ENCODE peak calls at places on chromosome 2, in nine cellular contexts. One of them, this sample, is unnamed.

GRCh38 chr2:221334466-221334865 is 237.6 kb downstream of the EPHA4 start:
- DNase-seq in cardiac muscle cell: no peak
- DNase-seq in AG04449: no peak
- DNase-seq in NCI-H1436: no peak
- DNase-seq in CD8-positive, alpha-beta memory T cell: no peak
- DNase-seq in GM19239: no peak
- DNase-seq in posterior cingulate gyrus: no peak
- DNase-seq in stimulated activated naive CD8-positive, alpha-beta T cell treated with anti-CD3 and anti-CD28 coated beads, Interleukin-15, Interleukin-2, amounts not matched to agents 100 U/mL and 50 U/mL, for 24 hours: no peak
- DNase-seq in H54: no peak
- DNase-seq in this sample: no peak

GRCh38 chr2:126752876-126753275 is 96.9 kb downstream of the GYPC start:
- DNase-seq in GM19239: no peak
- DNase-seq in NCI-H1436: no peak
- DNase-seq in stimulated activated naive CD8-positive, alpha-beta T cell treated with anti-CD3 and anti-CD28 coated beads, Interleukin-15, Interleukin-2, amounts not matched to agents 100 U/mL and 50 U/mL, for 24 hours: no peak
- DNase-seq in posterior cingulate gyrus: no peak
- DNase-seq in cardiac muscle cell: no peak
- DNase-seq in H54: no peak
- DNase-seq in AG04449: no peak
- DNase-seq in CD8-positive, alpha-beta memory T cell: no peak
- DNase-seq in this sample: no peak

GRCh38 chr2:231600619-231601355 is 8.1 kb downstream of the TEX44 start:
- DNase-seq in GM19239: no peak
- DNase-seq in stimulated activated naive CD8-positive, alpha-beta T cell treated with anti-CD3 and anti-CD28 coated beads, Interleukin-15, Interleukin-2, amounts not matched to agents 100 U/mL and 50 U/mL, for 24 hours: no peak
- DNase-seq in NCI-H1436: no peak
- DNase-seq in CD8-positive, alpha-beta memory T cell: no peak
- DNase-seq in cardiac muscle cell: no peak
- DNase-seq in H54: no peak
- DNase-seq in AG04449: no peak
- DNase-seq in posterior cingulate gyrus: peak
- DNase-seq in this sample: no peak

GRCh38 chr2:10317646-10318045 is 14.9 kb downstream of the HPCAL1 start:
- DNase-seq in NCI-H1436: no peak
- DNase-seq in GM19239: no peak
- DNase-seq in AG04449: no peak
- DNase-seq in CD8-positive, alpha-beta memory T cell: no peak
- DNase-seq in cardiac muscle cell: no peak
- DNase-seq in posterior cingulate gyrus: no peak
- DNase-seq in H54: no peak
- DNase-seq in stimulated activated naive CD8-positive, alpha-beta T cell treated with anti-CD3 and anti-CD28 coated beads, Interleukin-15, Interleukin-2, amounts not matched to agents 100 U/mL and 50 U/mL, for 24 hours: no peak
- DNase-seq in this sample: no peak

GRCh38 chr2:127569274-127570065 is 34.0 kb downstream of the MYO7B start:
- DNase-seq in CD8-positive, alpha-beta memory T cell: no peak
- DNase-seq in AG04449: no peak
- DNase-seq in NCI-H1436: no peak
- DNase-seq in H54: peak
- DNase-seq in GM19239: no peak
- DNase-seq in posterior cingulate gyrus: no peak
- DNase-seq in cardiac muscle cell: no peak
- DNase-seq in stimulated activated naive CD8-positive, alpha-beta T cell treated with anti-CD3 and anti-CD28 coated beads, Interleukin-15, Interleukin-2, amounts not matched to agents 100 U/mL and 50 U/mL, for 24 hours: no peak
- DNase-seq in this sample: peak

GRCh38 chr2:121648611-121649401 is 456 bp downstream of the CLASP1 start:
- DNase-seq in posterior cingulate gyrus: peak
- DNase-seq in H54: peak
- DNase-seq in NCI-H1436: no peak
- DNase-seq in stimulated activated naive CD8-positive, alpha-beta T cell treated with anti-CD3 and anti-CD28 coated beads, Interleukin-15, Interleukin-2, amounts not matched to agents 100 U/mL and 50 U/mL, for 24 hours: peak
- DNase-seq in GM19239: no peak
- DNase-seq in cardiac muscle cell: peak
- DNase-seq in AG04449: no peak
- DNase-seq in CD8-positive, alpha-beta memory T cell: peak
- DNase-seq in this sample: peak

GRCh38 chr2:209334188-209335017 is 89.4 kb upstream of the MAP2 start:
- DNase-seq in cardiac muscle cell: peak
- DNase-seq in H54: peak
- DNase-seq in stimulated activated naive CD8-positive, alpha-beta T cell treated with anti-CD3 and anti-CD28 coated beads, Interleukin-15, Interleukin-2, amounts not matched to agents 100 U/mL and 50 U/mL, for 24 hours: peak
- DNase-seq in posterior cingulate gyrus: peak
- DNase-seq in CD8-positive, alpha-beta memory T cell: no peak
- DNase-seq in GM19239: peak
- DNase-seq in AG04449: no peak
- DNase-seq in NCI-H1436: peak
- DNase-seq in this sample: peak

GRCh38 chr2:148817210-148817708 is 57.8 kb upstream of the KIF5C start:
- DNase-seq in posterior cingulate gyrus: peak
- DNase-seq in AG04449: no peak
- DNase-seq in H54: no peak
- DNase-seq in stimulated activated naive CD8-positive, alpha-beta T cell treated with anti-CD3 and anti-CD28 coated beads, Interleukin-15, Interleukin-2, amounts not matched to agents 100 U/mL and 50 U/mL, for 24 hours: no peak
- DNase-seq in CD8-positive, alpha-beta memory T cell: no peak
- DNase-seq in GM19239: no peak
- DNase-seq in NCI-H1436: peak
- DNase-seq in cardiac muscle cell: peak
- DNase-seq in this sample: no peak

GRCh38 chr2:119389615-119390306 is 23.0 kb downstream of the DBI start:
- DNase-seq in NCI-H1436: no peak
- DNase-seq in stimulated activated naive CD8-positive, alpha-beta T cell treated with anti-CD3 and anti-CD28 coated beads, Interleukin-15, Interleukin-2, amounts not matched to agents 100 U/mL and 50 U/mL, for 24 hours: no peak
- DNase-seq in H54: no peak
- DNase-seq in CD8-positive, alpha-beta memory T cell: no peak
- DNase-seq in GM19239: no peak
- DNase-seq in posterior cingulate gyrus: no peak
- DNase-seq in cardiac muscle cell: no peak
- DNase-seq in AG04449: no peak
- DNase-seq in this sample: peak

GRCh38 chr2:20635698-20636584 is 15.0 kb downstream of the HS1BP3 start:
- DNase-seq in GM19239: peak
- DNase-seq in AG04449: no peak
- DNase-seq in NCI-H1436: peak
- DNase-seq in stimulated activated naive CD8-positive, alpha-beta T cell treated with anti-CD3 and anti-CD28 coated beads, Interleukin-15, Interleukin-2, amounts not matched to agents 100 U/mL and 50 U/mL, for 24 hours: peak
- DNase-seq in posterior cingulate gyrus: peak
- DNase-seq in CD8-positive, alpha-beta memory T cell: peak
- DNase-seq in cardiac muscle cell: peak
- DNase-seq in H54: peak
- DNase-seq in this sample: peak

GRCh38 chr2:189933911-189934399 is 128.6 kb downstream of the MSTN start:
- DNase-seq in H54: peak
- DNase-seq in stimulated activated naive CD8-positive, alpha-beta T cell treated with anti-CD3 and anti-CD28 coated beads, Interleukin-15, Interleukin-2, amounts not matched to agents 100 U/mL and 50 U/mL, for 24 hours: no peak
- DNase-seq in CD8-positive, alpha-beta memory T cell: no peak
- DNase-seq in GM19239: no peak
- DNase-seq in AG04449: peak
- DNase-seq in NCI-H1436: no peak
- DNase-seq in cardiac muscle cell: no peak
- DNase-seq in posterior cingulate gyrus: no peak
- DNase-seq in this sample: peak

GRCh38 chr2:64861338-64862000 is 127.7 kb upstream of the SLC1A4 start:
- DNase-seq in NCI-H1436: no peak
- DNase-seq in cardiac muscle cell: no peak
- DNase-seq in posterior cingulate gyrus: no peak
- DNase-seq in H54: no peak
- DNase-seq in AG04449: no peak
- DNase-seq in stimulated activated naive CD8-positive, alpha-beta T cell treated with anti-CD3 and anti-CD28 coated beads, Interleukin-15, Interleukin-2, amounts not matched to agents 100 U/mL and 50 U/mL, for 24 hours: no peak
- DNase-seq in CD8-positive, alpha-beta memory T cell: no peak
- DNase-seq in GM19239: no peak
- DNase-seq in this sample: no peak

GRCh38 chr2:46335404-46335965 is 38.3 kb downstream of the EPAS1 start:
- DNase-seq in GM19239: no peak
- DNase-seq in NCI-H1436: no peak
- DNase-seq in stimulated activated naive CD8-positive, alpha-beta T cell treated with anti-CD3 and anti-CD28 coated beads, Interleukin-15, Interleukin-2, amounts not matched to agents 100 U/mL and 50 U/mL, for 24 hours: no peak
- DNase-seq in H54: no peak
- DNase-seq in cardiac muscle cell: peak
- DNase-seq in CD8-positive, alpha-beta memory T cell: no peak
- DNase-seq in AG04449: peak
- DNase-seq in posterior cingulate gyrus: peak
- DNase-seq in this sample: no peak

GRCh38 chr2:96580771-96581170 is 44.2 kb downstream of the ARID5A start:
- DNase-seq in NCI-H1436: no peak
- DNase-seq in cardiac muscle cell: peak
- DNase-seq in stimulated activated naive CD8-positive, alpha-beta T cell treated with anti-CD3 and anti-CD28 coated beads, Interleukin-15, Interleukin-2, amounts not matched to agents 100 U/mL and 50 U/mL, for 24 hours: no peak
- DNase-seq in GM19239: no peak
- DNase-seq in AG04449: no peak
- DNase-seq in CD8-positive, alpha-beta memory T cell: no peak
- DNase-seq in H54: no peak
- DNase-seq in posterior cingulate gyrus: no peak
- DNase-seq in this sample: no peak

GRCh38 chr2:236047886-236048540 is 120.2 kb downstream of the GBX2 start:
- DNase-seq in H54: no peak
- DNase-seq in GM19239: no peak
- DNase-seq in CD8-positive, alpha-beta memory T cell: no peak
- DNase-seq in NCI-H1436: no peak
- DNase-seq in posterior cingulate gyrus: no peak
- DNase-seq in AG04449: no peak
- DNase-seq in cardiac muscle cell: no peak
- DNase-seq in stimulated activated naive CD8-positive, alpha-beta T cell treated with anti-CD3 and anti-CD28 coated beads, Interleukin-15, Interleukin-2, amounts not matched to agents 100 U/mL and 50 U/mL, for 24 hours: no peak
- DNase-seq in this sample: no peak

GRCh38 chr2:193973781-193974180 is 1683.2 kb upstream of the SLC39A10 start:
- DNase-seq in AG04449: no peak
- DNase-seq in CD8-positive, alpha-beta memory T cell: no peak
- DNase-seq in cardiac muscle cell: no peak
- DNase-seq in stimulated activated naive CD8-positive, alpha-beta T cell treated with anti-CD3 and anti-CD28 coated beads, Interleukin-15, Interleukin-2, amounts not matched to agents 100 U/mL and 50 U/mL, for 24 hours: no peak
- DNase-seq in H54: no peak
- DNase-seq in NCI-H1436: no peak
- DNase-seq in GM19239: no peak
- DNase-seq in posterior cingulate gyrus: no peak
- DNase-seq in this sample: no peak

GRCh38 chr2:106695919-106696318 is 190.0 kb downstream of the ST6GAL2 start:
- DNase-seq in H54: no peak
- DNase-seq in GM19239: no peak
- DNase-seq in AG04449: no peak
- DNase-seq in cardiac muscle cell: no peak
- DNase-seq in stimulated activated naive CD8-positive, alpha-beta T cell treated with anti-CD3 and anti-CD28 coated beads, Interleukin-15, Interleukin-2, amounts not matched to agents 100 U/mL and 50 U/mL, for 24 hours: no peak
- DNase-seq in CD8-positive, alpha-beta memory T cell: no peak
- DNase-seq in NCI-H1436: no peak
- DNase-seq in posterior cingulate gyrus: no peak
- DNase-seq in this sample: no peak

GRCh38 chr2:145341536-145341935 is 821.6 kb upstream of the ZEB2 start:
- DNase-seq in NCI-H1436: no peak
- DNase-seq in AG04449: no peak
- DNase-seq in H54: no peak
- DNase-seq in posterior cingulate gyrus: no peak
- DNase-seq in stimulated activated naive CD8-positive, alpha-beta T cell treated with anti-CD3 and anti-CD28 coated beads, Interleukin-15, Interleukin-2, amounts not matched to agents 100 U/mL and 50 U/mL, for 24 hours: no peak
- DNase-seq in cardiac muscle cell: no peak
- DNase-seq in CD8-positive, alpha-beta memory T cell: no peak
- DNase-seq in GM19239: no peak
- DNase-seq in this sample: no peak

GRCh38 chr2:186558512-186559276 is 31.2 kb upstream of the ITGAV start:
- DNase-seq in NCI-H1436: no peak
- DNase-seq in GM19239: no peak
- DNase-seq in CD8-positive, alpha-beta memory T cell: no peak
- DNase-seq in posterior cingulate gyrus: no peak
- DNase-seq in stimulated activated naive CD8-positive, alpha-beta T cell treated with anti-CD3 and anti-CD28 coated beads, Interleukin-15, Interleukin-2, amounts not matched to agents 100 U/mL and 50 U/mL, for 24 hours: no peak
- DNase-seq in cardiac muscle cell: no peak
- DNase-seq in H54: no peak
- DNase-seq in AG04449: no peak
- DNase-seq in this sample: no peak

GRCh38 chr2:75416420-75417342 is 144.1 kb downstream of the EVA1A start:
- DNase-seq in stimulated activated naive CD8-positive, alpha-beta T cell treated with anti-CD3 and anti-CD28 coated beads, Interleukin-15, Interleukin-2, amounts not matched to agents 100 U/mL and 50 U/mL, for 24 hours: no peak
- DNase-seq in GM19239: no peak
- DNase-seq in cardiac muscle cell: no peak
- DNase-seq in H54: no peak
- DNase-seq in CD8-positive, alpha-beta memory T cell: no peak
- DNase-seq in AG04449: no peak
- DNase-seq in NCI-H1436: no peak
- DNase-seq in posterior cingulate gyrus: no peak
- DNase-seq in this sample: no peak

GRCh38 chr2:65431417-65432226 is 777 bp downstream of the SPRED2 start:
- DNase-seq in CD8-positive, alpha-beta memory T cell: peak
- DNase-seq in NCI-H1436: peak
- DNase-seq in stimulated activated naive CD8-positive, alpha-beta T cell treated with anti-CD3 and anti-CD28 coated beads, Interleukin-15, Interleukin-2, amounts not matched to agents 100 U/mL and 50 U/mL, for 24 hours: peak
- DNase-seq in AG04449: no peak
- DNase-seq in H54: no peak
- DNase-seq in cardiac muscle cell: peak
- DNase-seq in GM19239: peak
- DNase-seq in posterior cingulate gyrus: peak
- DNase-seq in this sample: no peak

GRCh38 chr2:239599299-239599698 is 198.5 kb upstream of the HDAC4 start:
- DNase-seq in AG04449: no peak
- DNase-seq in posterior cingulate gyrus: no peak
- DNase-seq in GM19239: no peak
- DNase-seq in cardiac muscle cell: no peak
- DNase-seq in NCI-H1436: no peak
- DNase-seq in CD8-positive, alpha-beta memory T cell: no peak
- DNase-seq in H54: no peak
- DNase-seq in stimulated activated naive CD8-positive, alpha-beta T cell treated with anti-CD3 and anti-CD28 coated beads, Interleukin-15, Interleukin-2, amounts not matched to agents 100 U/mL and 50 U/mL, for 24 hours: no peak
- DNase-seq in this sample: no peak